ENCODE peak calls at places on chromosomes 11 and 22, in nine cellular contexts. D is tibial nerve, S is fibroblast of mammary gland, Z is AML-193, G is mesendoderm, A is NCI-H774, F is fibroblast of pulmonary artery, T is Calu3, J is GF-D8. M is an unnamed sample.

GRCh38 chr11:128616158-128616557 is 28.8 kb upstream of the ETS1 start:
- DNase-seq in D (no peak), S (no peak), Z (no peak), G (peak; percentile 49), A (no peak), F (no peak), T (no peak), J (no peak), M (no peak)

GRCh38 chr22:42375982-42376381 is 56.2 kb downstream of the NFAM1 start:
- DNase-seq in D (peak; percentile 44), S (no peak), Z (no peak), G (no peak), A (no peak), F (no peak), T (no peak), J (no peak), M (no peak)

GRCh38 chr11:68412593-68413475 is 47.7 kb upstream of the PPP6R3 start:
- DNase-seq in D (no peak), S (peak; percentile 96), Z (no peak), G (no peak), A (peak; percentile 46), F (peak; percentile 45), T (no peak), J (no peak), M (no peak)

GRCh38 chr11:46333129-46333947 is 13.9 kb upstream of the DGKZ start:
- DNase-seq in D (no peak), S (no peak), Z (no peak), G (no peak), A (peak; percentile 4), F (no peak), T (no peak), J (no peak), M (no peak)

GRCh38 chr22:25410849-25411248 is 153.6 kb upstream of the GRK3 start:
- DNase-seq in D (no peak), S (no peak), Z (no peak), G (no peak), A (no peak), F (no peak), T (no peak), J (no peak), M (no peak)

GRCh38 chr22:44658371-44658953 is 43.5 kb upstream of the PRR5 start:
- DNase-seq in D (no peak), S (peak; percentile 61), Z (no peak), G (no peak), A (no peak), F (peak; percentile 87), T (no peak), J (no peak), M (peak; percentile 81)

GRCh38 chr11:69378303-69379141 is 84.6 kb downstream of the MYEOV start:
- DNase-seq in D (no peak), S (no peak), Z (no peak), G (no peak), A (no peak), F (no peak), T (no peak), J (no peak), M (peak; percentile 61)

GRCh38 chr22:37777122-37777687 is 30.5 kb upstream of the GCAT start:
- DNase-seq in D (peak; percentile 32), S (peak; percentile 93), Z (no peak), G (peak; percentile 41), A (no peak), F (peak; percentile 40), T (peak; percentile 85), J (no peak), M (no peak)

GRCh38 chr11:129326921-129327320 is 48.7 kb upstream of the BARX2 start:
- DNase-seq in D (no peak), S (no peak), Z (no peak), G (no peak), A (no peak), F (no peak), T (no peak), J (no peak), M (no peak)

GRCh38 chr11:79466411-79466810 is 25.6 kb upstream of the TENM4 start:
- DNase-seq in D (no peak), S (peak; percentile 56), Z (no peak), G (no peak), A (no peak), F (peak; percentile 34), T (no peak), J (no peak), M (no peak)

M was measured in suprapubic skin.